ENCODE peak calls at places on chromosomes 13 and 19, in nine cellular contexts. One of them, this sample, is unnamed. For H3K36me3 and H3K9me3, the result is how much of the 10 kb centered on the place peaks cover.

GRCh38 chr13:88937381-88937780 is 1266.2 kb downstream of the SLITRK5 start:
- DNase-seq in upper lobe of right lung: no peak
- DNase-seq in CD8-positive, alpha-beta T cell: no peak
- DNase-seq in left ventricle myocardium inferior: no peak
- DNase-seq in stomach: no peak
- DNase-seq in breast epithelium: no peak
- DNase-seq in PC-3: no peak
- DNase-seq in tibial nerve: no peak
- DNase-seq in adrenal gland: no peak
- DNase-seq in this sample: peak

GRCh38 chr13:79353698-79354097 is 52.4 kb downstream of the RBM26 start:
- DNase-seq in PC-3: no peak
- DNase-seq in adrenal gland: no peak
- DNase-seq in CD8-positive, alpha-beta T cell: no peak
- DNase-seq in left ventricle myocardium inferior: no peak
- DNase-seq in stomach: no peak
- DNase-seq in tibial nerve: no peak
- DNase-seq in breast epithelium: no peak
- DNase-seq in upper lobe of right lung: no peak
- DNase-seq in this sample: no peak

GRCh38 chr19:14599548-14600147 is 16.8 kb downstream of the CLEC17A start:
- DNase-seq in stomach: no peak
- DNase-seq in adrenal gland: no peak
- DNase-seq in tibial nerve: no peak
- DNase-seq in breast epithelium: no peak
- DNase-seq in left ventricle myocardium inferior: no peak
- DNase-seq in upper lobe of right lung: no peak
- DNase-seq in PC-3: no peak
- DNase-seq in CD8-positive, alpha-beta T cell: no peak
- DNase-seq in this sample: no peak

GRCh38 chr19:32866061-32866460 is 3.5 kb downstream of the SLC7A9 start:
- DNase-seq in left ventricle myocardium inferior: no peak
- DNase-seq in breast epithelium: no peak
- DNase-seq in PC-3: no peak
- DNase-seq in tibial nerve: no peak
- DNase-seq in stomach: no peak
- DNase-seq in adrenal gland: no peak
- DNase-seq in upper lobe of right lung: peak
- DNase-seq in CD8-positive, alpha-beta T cell: no peak
- DNase-seq in this sample: no peak

GRCh38 chr13:40017662-40018262 is 362.3 kb downstream of the COG6 start:
- DNase-seq in breast epithelium: no peak
- DNase-seq in stomach: no peak
- DNase-seq in CD8-positive, alpha-beta T cell: no peak
- DNase-seq in PC-3: no peak
- DNase-seq in tibial nerve: no peak
- DNase-seq in left ventricle myocardium inferior: no peak
- DNase-seq in upper lobe of right lung: no peak
- DNase-seq in adrenal gland: no peak
- DNase-seq in this sample: no peak

GRCh38 chr19:29538651-29539050 is 12.9 kb downstream of the VSTM2B start:
- DNase-seq in adrenal gland: no peak
- DNase-seq in CD8-positive, alpha-beta T cell: no peak
- DNase-seq in left ventricle myocardium inferior: no peak
- DNase-seq in stomach: no peak
- DNase-seq in tibial nerve: no peak
- DNase-seq in breast epithelium: peak
- DNase-seq in upper lobe of right lung: peak
- DNase-seq in PC-3: no peak
- DNase-seq in this sample: no peak

GRCh38 chr19:45323671-45324081 is 1.0 kb upstream of the CKM start:
- DNase-seq in PC-3: no peak
- DNase-seq in upper lobe of right lung: no peak
- DNase-seq in left ventricle myocardium inferior: peak
- DNase-seq in CD8-positive, alpha-beta T cell: no peak
- DNase-seq in breast epithelium: no peak
- DNase-seq in tibial nerve: no peak
- DNase-seq in adrenal gland: no peak
- DNase-seq in stomach: peak
- DNase-seq in this sample: no peak

GRCh38 chr13:113448885-113449692 is 4.2 kb downstream of the ADPRHL1 start:
- DNase-seq in upper lobe of right lung: peak
- DNase-seq in breast epithelium: peak
- DNase-seq in left ventricle myocardium inferior: no peak
- DNase-seq in PC-3: peak
- DNase-seq in CD8-positive, alpha-beta T cell: peak
- DNase-seq in adrenal gland: peak
- DNase-seq in tibial nerve: peak
- DNase-seq in stomach: peak
- DNase-seq in this sample: no peak

GRCh38 chr13:27641711-27642502 is 20.2 kb downstream of the POLR1D start:
- DNase-seq in breast epithelium: no peak
- DNase-seq in upper lobe of right lung: no peak
- DNase-seq in stomach: no peak
- DNase-seq in CD8-positive, alpha-beta T cell: no peak
- DNase-seq in PC-3: no peak
- DNase-seq in adrenal gland: no peak
- DNase-seq in left ventricle myocardium inferior: no peak
- DNase-seq in tibial nerve: no peak
- DNase-seq in this sample: no peak

GRCh38 chr19:5352229-5352763 is 11.7 kb upstream of the PTPRS start:
- DNase-seq in tibial nerve: no peak
- DNase-seq in breast epithelium: no peak
- DNase-seq in adrenal gland: no peak
- DNase-seq in CD8-positive, alpha-beta T cell: no peak
- DNase-seq in left ventricle myocardium inferior: no peak
- DNase-seq in stomach: no peak
- DNase-seq in PC-3: peak
- DNase-seq in upper lobe of right lung: no peak
- DNase-seq in this sample: no peak

GRCh38 chr13:112928958-112929777 is 39.8 kb upstream of the MCF2L start:
- DNase-seq in stomach: no peak
- DNase-seq in upper lobe of right lung: no peak
- DNase-seq in PC-3: no peak
- DNase-seq in adrenal gland: peak
- DNase-seq in breast epithelium: no peak
- DNase-seq in tibial nerve: no peak
- DNase-seq in CD8-positive, alpha-beta T cell: no peak
- DNase-seq in left ventricle myocardium inferior: no peak
- DNase-seq in this sample: peak

GRCh38 chr13:78712866-78713265 is 53.9 kb upstream of the OBI1 start:
- DNase-seq in PC-3: no peak
- DNase-seq in left ventricle myocardium inferior: no peak
- DNase-seq in upper lobe of right lung: no peak
- DNase-seq in adrenal gland: no peak
- DNase-seq in tibial nerve: no peak
- DNase-seq in breast epithelium: no peak
- DNase-seq in CD8-positive, alpha-beta T cell: no peak
- DNase-seq in stomach: no peak
- DNase-seq in this sample: no peak

DNA sequence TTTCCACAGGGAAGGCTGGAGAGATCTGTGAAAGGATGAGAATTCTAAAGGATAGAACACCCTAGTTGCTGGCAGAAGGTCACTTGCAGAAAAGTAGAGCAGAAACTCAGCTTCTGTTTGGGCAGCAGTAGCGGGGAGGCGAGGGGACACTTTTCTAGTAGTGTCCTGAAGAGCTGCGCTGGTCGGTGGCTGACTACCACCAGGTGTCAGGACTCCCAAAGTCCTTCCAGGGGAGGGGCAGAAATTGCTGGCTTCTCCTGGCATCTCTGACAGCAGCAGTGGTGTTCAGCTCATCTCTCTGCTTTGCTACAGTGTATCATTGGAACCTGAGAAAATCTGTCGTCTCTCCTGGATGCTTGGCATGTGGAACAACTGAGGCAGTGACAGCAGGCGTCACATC is 120.9 kb downstream of the ZDHHC20 start:
- DNase-seq in breast epithelium: no peak
- DNase-seq in tibial nerve: no peak
- DNase-seq in CD8-positive, alpha-beta T cell: no peak
- DNase-seq in adrenal gland: no peak
- DNase-seq in stomach: no peak
- DNase-seq in left ventricle myocardium inferior: no peak
- DNase-seq in PC-3: peak
- DNase-seq in upper lobe of right lung: no peak
- DNase-seq in this sample: no peak
- TF ChIP-seq CTCF in breast epithelium: no peak
- TF ChIP-seq CTCF in tibial nerve: no peak
- TF ChIP-seq CTCF in CD8-positive, alpha-beta T cell: no peak
- TF ChIP-seq CTCF in adrenal gland: no peak
- TF ChIP-seq CTCF in stomach: no peak
- TF ChIP-seq CTCF in left ventricle myocardium inferior: no peak
- TF ChIP-seq CTCF in PC-3: no peak
- TF ChIP-seq CTCF in upper lobe of right lung: no peak
- TF ChIP-seq CTCF in this sample: no peak

GRCh38 chr19:34323433-34324204 is 41.4 kb upstream of the GPI start:
- DNase-seq in left ventricle myocardium inferior: no peak
- DNase-seq in CD8-positive, alpha-beta T cell: no peak
- DNase-seq in PC-3: no peak
- DNase-seq in upper lobe of right lung: no peak
- DNase-seq in adrenal gland: no peak
- DNase-seq in stomach: no peak
- DNase-seq in breast epithelium: no peak
- DNase-seq in tibial nerve: no peak
- DNase-seq in this sample: no peak

GRCh38 chr19:34327851-34328250 is 37.1 kb upstream of the GPI start:
- DNase-seq in adrenal gland: no peak
- DNase-seq in upper lobe of right lung: no peak
- DNase-seq in CD8-positive, alpha-beta T cell: no peak
- DNase-seq in PC-3: no peak
- DNase-seq in breast epithelium: no peak
- DNase-seq in stomach: no peak
- DNase-seq in left ventricle myocardium inferior: peak
- DNase-seq in tibial nerve: no peak
- DNase-seq in this sample: no peak

GRCh38 chr19:34324320-34324719 is 40.7 kb upstream of the GPI start:
- DNase-seq in left ventricle myocardium inferior: no peak
- DNase-seq in tibial nerve: no peak
- DNase-seq in stomach: no peak
- DNase-seq in PC-3: no peak
- DNase-seq in CD8-positive, alpha-beta T cell: no peak
- DNase-seq in upper lobe of right lung: no peak
- DNase-seq in adrenal gland: no peak
- DNase-seq in breast epithelium: no peak
- DNase-seq in this sample: no peak

GRCh38 chr19:34325961-34326360 is 39.0 kb upstream of the GPI start:
- DNase-seq in CD8-positive, alpha-beta T cell: no peak
- DNase-seq in tibial nerve: no peak
- DNase-seq in upper lobe of right lung: no peak
- DNase-seq in left ventricle myocardium inferior: no peak
- DNase-seq in stomach: no peak
- DNase-seq in PC-3: no peak
- DNase-seq in breast epithelium: no peak
- DNase-seq in adrenal gland: no peak
- DNase-seq in this sample: no peak

GRCh38 chr19:34325181-34325580 is 39.8 kb upstream of the GPI start:
- DNase-seq in CD8-positive, alpha-beta T cell: no peak
- DNase-seq in adrenal gland: no peak
- DNase-seq in upper lobe of right lung: no peak
- DNase-seq in tibial nerve: no peak
- DNase-seq in stomach: no peak
- DNase-seq in left ventricle myocardium inferior: no peak
- DNase-seq in PC-3: no peak
- DNase-seq in breast epithelium: no peak
- DNase-seq in this sample: no peak
- H3K36me3 ChIP-seq in CD8-positive, alpha-beta T cell: under half
- H3K36me3 ChIP-seq in adrenal gland: half or more
- H3K36me3 ChIP-seq in upper lobe of right lung: half or more
- H3K36me3 ChIP-seq in tibial nerve: half or more
- H3K36me3 ChIP-seq in stomach: half or more
- H3K36me3 ChIP-seq in left ventricle myocardium inferior: half or more
- H3K36me3 ChIP-seq in PC-3: under half
- H3K36me3 ChIP-seq in breast epithelium: under half
- H3K36me3 ChIP-seq in this sample: under half

GRCh38 chr13:109644069-109644750 is 142.2 kb downstream of the IRS2 start:
- DNase-seq in PC-3: peak
- DNase-seq in breast epithelium: no peak
- DNase-seq in tibial nerve: no peak
- DNase-seq in CD8-positive, alpha-beta T cell: no peak
- DNase-seq in stomach: no peak
- DNase-seq in left ventricle myocardium inferior: no peak
- DNase-seq in upper lobe of right lung: no peak
- DNase-seq in adrenal gland: no peak
- DNase-seq in this sample: no peak

GRCh38 chr13:109645831-109646230 is 140.6 kb downstream of the IRS2 start:
- DNase-seq in PC-3: no peak
- DNase-seq in tibial nerve: no peak
- DNase-seq in stomach: no peak
- DNase-seq in left ventricle myocardium inferior: no peak
- DNase-seq in upper lobe of right lung: no peak
- DNase-seq in CD8-positive, alpha-beta T cell: no peak
- DNase-seq in breast epithelium: no peak
- DNase-seq in adrenal gland: no peak
- DNase-seq in this sample: no peak

GRCh38 chr13:109646423-109646822 is 140.0 kb downstream of the IRS2 start:
- DNase-seq in CD8-positive, alpha-beta T cell: no peak
- DNase-seq in breast epithelium: no peak
- DNase-seq in PC-3: no peak
- DNase-seq in tibial nerve: no peak
- DNase-seq in upper lobe of right lung: no peak
- DNase-seq in adrenal gland: no peak
- DNase-seq in left ventricle myocardium inferior: no peak
- DNase-seq in stomach: no peak
- DNase-seq in this sample: no peak

GRCh38 chr13:109644956-109645355 is 141.4 kb downstream of the IRS2 start:
- DNase-seq in CD8-positive, alpha-beta T cell: no peak
- DNase-seq in upper lobe of right lung: no peak
- DNase-seq in stomach: no peak
- DNase-seq in breast epithelium: no peak
- DNase-seq in adrenal gland: no peak
- DNase-seq in tibial nerve: no peak
- DNase-seq in PC-3: no peak
- DNase-seq in left ventricle myocardium inferior: no peak
- DNase-seq in this sample: no peak

DNA sequence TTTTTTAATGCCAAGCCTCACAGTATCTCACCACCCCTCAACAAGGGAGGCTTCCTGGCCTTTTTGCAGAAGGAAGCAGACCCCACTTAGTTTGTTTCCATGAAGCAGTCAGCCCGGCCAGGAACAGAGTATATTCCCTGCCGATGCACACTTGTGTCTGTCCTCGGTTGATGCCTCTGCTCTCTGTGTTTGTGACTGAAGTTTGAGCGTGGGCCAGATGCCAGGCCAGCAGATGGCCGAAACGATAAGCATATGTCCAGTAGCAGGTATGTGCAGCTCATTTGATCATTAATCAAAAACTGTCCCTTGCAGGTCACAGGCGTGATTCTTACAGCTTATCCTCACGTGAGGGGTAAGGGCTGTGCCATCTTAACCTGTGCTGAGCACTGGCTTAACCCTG is 144.0 kb downstream of the IRS2 start:
- DNase-seq in PC-3: no peak
- DNase-seq in left ventricle myocardium inferior: no peak
- DNase-seq in upper lobe of right lung: no peak
- DNase-seq in breast epithelium: no peak
- DNase-seq in CD8-positive, alpha-beta T cell: no peak
- DNase-seq in tibial nerve: no peak
- DNase-seq in stomach: no peak
- DNase-seq in adrenal gland: no peak
- DNase-seq in this sample: no peak
- H3K9me3 ChIP-seq in PC-3: under half
- H3K9me3 ChIP-seq in left ventricle myocardium inferior: under half
- H3K9me3 ChIP-seq in upper lobe of right lung: under half
- H3K9me3 ChIP-seq in breast epithelium: under half
- H3K9me3 ChIP-seq in CD8-positive, alpha-beta T cell: under half
- H3K9me3 ChIP-seq in tibial nerve: under half
- H3K9me3 ChIP-seq in stomach: under half
- H3K9me3 ChIP-seq in adrenal gland: under half
- H3K9me3 ChIP-seq in this sample: under half

GRCh38 chr13:46728777-46729176 is 68.2 kb downstream of the ESD start:
- DNase-seq in tibial nerve: no peak
- DNase-seq in left ventricle myocardium inferior: no peak
- DNase-seq in stomach: no peak
- DNase-seq in adrenal gland: no peak
- DNase-seq in upper lobe of right lung: no peak
- DNase-seq in PC-3: peak
- DNase-seq in CD8-positive, alpha-beta T cell: no peak
- DNase-seq in breast epithelium: no peak
- DNase-seq in this sample: peak
- TF ChIP-seq CTCF in tibial nerve: no peak
- TF ChIP-seq CTCF in left ventricle myocardium inferior: no peak
- TF ChIP-seq CTCF in stomach: no peak
- TF ChIP-seq CTCF in adrenal gland: no peak
- TF ChIP-seq CTCF in upper lobe of right lung: peak
- TF ChIP-seq CTCF in PC-3: peak
- TF ChIP-seq CTCF in CD8-positive, alpha-beta T cell: no peak
- TF ChIP-seq CTCF in breast epithelium: no peak
- TF ChIP-seq CTCF in this sample: peak